ENCODE peak calls at places on chromosomes 2 and 18, in nine cellular contexts. Z is NAMALWA, H is adrenal gland, F is psoas muscle, O is left lobe of liver, W is posterior cingulate gyrus, B is cardiac fibroblast, R is SW480, U is nucleus accumbens. E is an unnamed sample.
A peak's percentile ranks its signal among the peaks of the same experiment; 100 is the strongest.

GRCh38 chr2:204795156-204795555 is 249.9 kb downstream of the PARD3B start:
- DNase-seq in Z (no peak), R (no peak), F (no peak), O (no peak), W (no peak), U (no peak), B (peak; percentile 58), H (no peak), E (no peak)

GRCh38 chr2:95320344-95320712 is 23.2 kb downstream of the KCNIP3 start:
- DNase-seq in F (no peak), B (no peak), R (no peak), Z (no peak), U (no peak), W (no peak), O (no peak), H (no peak), E (no peak)

GRCh38 chr18:59268722-59269562 is 4.3 kb downstream of the RAX start:
- DNase-seq in B (no peak), U (no peak), Z (no peak), R (peak; percentile 3), F (no peak), H (no peak), W (no peak), O (no peak), E (peak; percentile 63)

GRCh38 chr2:113712941-113713340 is 43.5 kb downstream of the SLC35F5 start:
- DNase-seq in H (no peak), R (no peak), O (no peak), B (no peak), Z (no peak), F (no peak), U (no peak), W (no peak), E (no peak)

GRCh38 chr2:112580084-112580483 is 4.3 kb upstream of the CHCHD5 start:
- DNase-seq in F (no peak), O (peak; percentile 27), R (no peak), U (no peak), W (no peak), H (peak; percentile 39), Z (no peak), B (no peak), E (no peak)

GRCh38 chr2:39511219-39511785 is 74.2 kb upstream of the MAP4K3 start:
- DNase-seq in U (no peak), H (no peak), R (no peak), B (no peak), Z (no peak), O (no peak), F (no peak), W (no peak), E (no peak)

GRCh38 chr2:72669121-72669520 is 156.7 kb downstream of the EXOC6B start:
- DNase-seq in W (no peak), F (no peak), B (peak; percentile 91), H (no peak), O (no peak), R (no peak), U (no peak), Z (no peak), E (no peak)

GRCh38 chr2:239830718-239831271 is 194.3 kb downstream of the NDUFA10 start:
- DNase-seq in O (peak; percentile 45), H (peak; percentile 45), W (no peak), R (no peak), Z (no peak), U (no peak), F (no peak), B (no peak), E (no peak)

GRCh38 chr2:2590141-2590540 is 259.1 kb upstream of the MYT1L start:
- DNase-seq in B (no peak), H (no peak), U (no peak), F (no peak), Z (no peak), O (no peak), W (no peak), R (no peak), E (no peak)

GRCh38 chr2:153059338-153060052 is 341.1 kb downstream of the ARL6IP6 start:
- DNase-seq in O (no peak), H (no peak), R (peak; percentile 51), W (no peak), B (peak; percentile 12), U (no peak), Z (no peak), F (no peak), E (peak; percentile 37)

GRCh38 chr2:70304501-70304900 is 2.6 kb upstream of the FAM136A start:
- DNase-seq in U (no peak), R (no peak), B (no peak), O (no peak), H (peak; percentile 45), Z (no peak), F (no peak), W (no peak), E (no peak)

GRCh38 chr2:205369813-205370212 is 312.5 kb upstream of the NRP2 start:
- DNase-seq in U (no peak), Z (no peak), W (no peak), O (no peak), R (no peak), H (no peak), B (no peak), F (no peak), E (no peak)

GRCh38 chr2:239803102-239803763 is 221.9 kb downstream of the NDUFA10 start:
- DNase-seq in W (no peak), O (peak; percentile 27), F (no peak), H (peak; percentile 15), B (no peak), U (no peak), Z (no peak), R (no peak), E (no peak)

GRCh38 chr2:4134881-4135565 is 431.6 kb downstream of the DCDC2C start:
- DNase-seq in F (no peak), B (no peak), Z (no peak), R (peak; percentile 9), W (no peak), O (no peak), U (no peak), H (no peak), E (no peak)

GRCh38 chr2:218021536-218022071 is 18.8 kb upstream of the TNS1 start:
- DNase-seq in R (no peak), F (peak; percentile 58), O (no peak), B (no peak), Z (no peak), U (no peak), W (no peak), H (no peak), E (no peak)

GRCh38 chr18:80247403-80247916 is at the start of gene PARD6G:
- DNase-seq in R (peak; percentile 33), B (peak; percentile 59), W (peak; percentile 94), O (peak; percentile 87), U (peak; percentile 89), F (peak; percentile 81), Z (no peak), H (peak; percentile 82), E (peak; percentile 59)

GRCh38 chr18:28365406-28365805 is 188.5 kb upstream of the CDH2 start:
- DNase-seq in F (no peak), O (no peak), W (no peak), H (no peak), R (no peak), B (peak; percentile 74), Z (no peak), U (no peak), E (peak; percentile 79)